ENCODE peak calls at places on chromosome X, in seven cellular contexts. G is H9, Y is endothelial cell of umbilical vein, S is right cardiac atrium, X is Karpas-422, Q is pancreas, A is fibroblast of lung. N is an unnamed sample.

GRCh38 chrX:129144172-129145038 is 378.9 kb downstream of the SMARCA1 start:
- DNase-seq in G (no peak), Q (no peak), S (no peak), X (no peak), Y (no peak), A (peak; percentile 13), N (no peak)

GRCh38 chrX:943035-943434 is 269.4 kb downstream of the CRLF2 start:
- DNase-seq in X (no peak), Y (no peak), S (no peak), A (no peak), Q (no peak), G (no peak), N (no peak)

GRCh38 chrX:149950681-149951080 is 12.4 kb upstream of the EOLA2 start:
- DNase-seq in S (no peak), Y (peak; percentile 62), G (no peak), X (peak; percentile 66), Q (no peak), A (peak; percentile 39), N (no peak)

GRCh38 chrX:18390941-18391538 is 34.4 kb upstream of the CDKL5 start:
- DNase-seq in G (peak; percentile 31), Q (no peak), X (peak; percentile 84), A (peak; percentile 46), Y (peak; percentile 49), S (peak; percentile 82), N (no peak)

GRCh38 chrX:18291006-18291545 is 63.4 kb downstream of the SCML2 start:
- DNase-seq in Y (no peak), A (peak; percentile 14), G (no peak), S (no peak), Q (no peak), X (no peak), N (no peak)

GRCh38 chrX:119539872-119540271 is 25.3 kb downstream of the STEEP1 start:
- DNase-seq in X (peak; percentile 59), Q (no peak), S (no peak), Y (no peak), A (no peak), G (no peak), N (no peak)

GRCh38 chrX:12497832-12498591 is 293.2 kb upstream of the PRPS2 start:
- DNase-seq in S (no peak), X (peak; percentile 81), G (peak; percentile 54), A (no peak), Y (no peak), Q (no peak), N (no peak)

GRCh38 chrX:40085714-40086113 is 12.0 kb downstream of the BCOR start:
- DNase-seq in Y (no peak), A (no peak), X (peak; percentile 48), Q (peak; percentile 63), G (peak; percentile 29), S (no peak), N (no peak)

GRCh38 chrX:54045563-54046228 is 1.4 kb upstream of the PHF8 start:
- DNase-seq in Q (no peak), G (no peak), Y (no peak), X (no peak), S (no peak), A (no peak), N (no peak)

GRCh38 chrX:140507982-140508305 is 3.1 kb upstream of the SOX3 start:
- DNase-seq in A (no peak), X (no peak), G (peak; percentile 86), Y (no peak), S (no peak), Q (peak; percentile 44), N (no peak)

GRCh38 chrX:111519215-111519614 is 7.8 kb downstream of the SERTM2 start:
- DNase-seq in S (no peak), Q (no peak), A (peak; percentile 80), X (no peak), G (no peak), Y (no peak), N (no peak)

GRCh38 chrX:134472041-134472440 is 12.1 kb downstream of the HPRT1 start:
- DNase-seq in Y (no peak), S (no peak), G (no peak), A (no peak), Q (no peak), X (no peak), N (no peak)

GRCh38 chrX:47863187-47863586 is 26.5 kb downstream of the ZNF81 start:
- DNase-seq in Y (peak; percentile 33), A (no peak), X (no peak), S (no peak), Q (no peak), G (no peak), N (no peak)

DNA sequence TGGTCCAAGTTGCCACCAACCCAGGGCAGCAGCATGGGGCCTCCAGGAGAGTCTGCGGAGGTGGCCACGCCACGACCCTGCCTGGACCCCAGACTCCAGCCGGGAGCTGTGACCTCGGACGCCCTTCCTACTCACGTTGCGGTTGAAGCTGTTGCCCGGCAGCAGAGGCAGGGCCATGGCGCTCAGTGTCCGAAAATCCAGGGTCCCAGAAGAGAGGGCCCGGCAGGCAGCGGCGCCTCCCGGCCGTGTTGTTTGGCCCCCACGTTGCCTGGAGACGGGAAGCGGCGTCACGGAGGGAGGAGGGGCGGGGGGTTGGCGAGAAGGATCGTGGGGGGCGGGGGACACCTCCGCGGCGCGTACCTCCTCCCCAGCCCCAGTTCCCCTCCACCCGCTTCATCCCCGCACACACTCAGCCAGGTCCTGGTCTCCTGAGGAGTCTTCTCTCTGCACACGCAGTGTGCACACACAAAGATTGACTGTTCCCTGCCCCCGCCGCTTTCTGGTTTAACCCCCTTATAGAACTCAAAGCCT is at the start of gene EFHC2:
- DNase-seq in G (peak; percentile 38), S (peak; percentile 75), Q (peak; percentile 62), X (no peak), A (peak; percentile 21), Y (peak; percentile 1), N (no peak)
- H3K27ac ChIP-seq in G (no peak within 1 kb of the TSS), S (no peak within 1 kb of the TSS), Q (no peak within 1 kb of the TSS), X (no peak within 1 kb of the TSS), A (peak within 1 kb of the TSS; percentile 43), Y (no peak within 1 kb of the TSS), N (no peak within 1 kb of the TSS)

GRCh38 chrX:148416142-148416541 is 84.3 kb upstream of the AFF2 start:
- DNase-seq in S (no peak), Y (no peak), A (no peak), X (peak; percentile 61), G (no peak), Q (no peak), N (no peak)

GRCh38 chrX:148417934-148418333 is 82.5 kb upstream of the AFF2 start:
- DNase-seq in Y (no peak), A (peak; percentile 56), S (no peak), G (no peak), X (no peak), Q (no peak), N (no peak)

GRCh38 chrX:148422531-148422930 is 77.9 kb upstream of the AFF2 start:
- DNase-seq in G (no peak), S (no peak), A (peak; percentile 46), X (no peak), Y (no peak), Q (no peak), N (no peak)

GRCh38 chrX:148412006-148412405 is 88.4 kb upstream of the AFF2 start:
- DNase-seq in A (peak; percentile 33), X (no peak), S (no peak), Y (no peak), G (no peak), Q (no peak), N (no peak)

GRCh38 chrX:148416931-148417330 is 83.5 kb upstream of the AFF2 start:
- DNase-seq in Y (no peak), Q (no peak), G (no peak), S (no peak), X (no peak), A (peak; percentile 78), N (no peak)
- H3K27ac ChIP-seq in Y (no peak overlapping the region), Q (no peak overlapping the region), G (no peak overlapping the region), S (no peak overlapping the region), X (no peak overlapping the region), A (no peak overlapping the region), N (no peak overlapping the region)

GRCh38 chrX:103363046-103363445 is 6.7 kb downstream of the TCEAL9 start:
- DNase-seq in Q (no peak), G (no peak), A (no peak), Y (no peak), S (no peak), X (no peak), N (no peak)
- H3K27ac ChIP-seq in Q (no peak overlapping the region), G (no peak overlapping the region), A (no peak overlapping the region), Y (no peak overlapping the region), S (no peak overlapping the region), X (no peak overlapping the region), N (no peak overlapping the region)

DNA sequence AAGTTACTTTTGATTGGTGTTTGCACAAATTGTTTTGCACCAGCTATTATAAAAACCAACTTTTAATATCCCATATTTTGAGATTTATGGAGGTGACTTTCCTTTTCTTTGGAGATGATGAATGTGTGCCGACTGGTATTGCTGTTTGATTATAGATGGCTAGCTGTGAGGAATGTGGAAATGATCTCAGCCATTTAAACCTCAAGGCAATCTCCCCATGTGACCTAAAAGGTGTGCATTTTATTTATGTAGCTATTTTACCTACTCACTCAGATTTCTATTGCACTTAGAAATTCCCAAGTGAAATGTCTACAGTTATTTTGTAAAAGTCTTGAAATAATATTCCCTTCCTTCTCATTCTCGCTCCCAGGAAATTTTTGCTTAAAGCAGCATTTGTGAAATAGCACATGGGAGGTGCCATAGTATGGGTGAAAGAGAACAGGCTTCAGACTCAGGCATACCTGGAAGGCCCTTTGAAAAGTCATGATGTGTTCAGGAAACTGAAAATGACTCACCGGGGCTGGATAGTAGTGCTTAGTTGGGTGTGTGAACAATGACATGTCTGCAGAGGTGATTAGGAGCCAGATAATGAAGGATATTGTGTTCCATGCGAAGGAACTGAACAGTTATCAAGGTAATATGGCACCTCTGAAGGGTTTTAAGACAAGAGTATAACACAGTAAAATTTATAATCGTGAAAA is 247.6 kb downstream of the CBLL2 start:
- DNase-seq in G (no peak), Y (peak; percentile 28), Q (no peak), S (no peak), X (no peak), A (peak; percentile 4), N (peak; percentile 68)
- H3K27ac ChIP-seq in G (no peak overlapping the region), Y (no peak overlapping the region), Q (no peak overlapping the region), S (no peak overlapping the region), X (no peak overlapping the region), A (no peak overlapping the region), N (peak overlapping the region; percentile 88)

DNA sequence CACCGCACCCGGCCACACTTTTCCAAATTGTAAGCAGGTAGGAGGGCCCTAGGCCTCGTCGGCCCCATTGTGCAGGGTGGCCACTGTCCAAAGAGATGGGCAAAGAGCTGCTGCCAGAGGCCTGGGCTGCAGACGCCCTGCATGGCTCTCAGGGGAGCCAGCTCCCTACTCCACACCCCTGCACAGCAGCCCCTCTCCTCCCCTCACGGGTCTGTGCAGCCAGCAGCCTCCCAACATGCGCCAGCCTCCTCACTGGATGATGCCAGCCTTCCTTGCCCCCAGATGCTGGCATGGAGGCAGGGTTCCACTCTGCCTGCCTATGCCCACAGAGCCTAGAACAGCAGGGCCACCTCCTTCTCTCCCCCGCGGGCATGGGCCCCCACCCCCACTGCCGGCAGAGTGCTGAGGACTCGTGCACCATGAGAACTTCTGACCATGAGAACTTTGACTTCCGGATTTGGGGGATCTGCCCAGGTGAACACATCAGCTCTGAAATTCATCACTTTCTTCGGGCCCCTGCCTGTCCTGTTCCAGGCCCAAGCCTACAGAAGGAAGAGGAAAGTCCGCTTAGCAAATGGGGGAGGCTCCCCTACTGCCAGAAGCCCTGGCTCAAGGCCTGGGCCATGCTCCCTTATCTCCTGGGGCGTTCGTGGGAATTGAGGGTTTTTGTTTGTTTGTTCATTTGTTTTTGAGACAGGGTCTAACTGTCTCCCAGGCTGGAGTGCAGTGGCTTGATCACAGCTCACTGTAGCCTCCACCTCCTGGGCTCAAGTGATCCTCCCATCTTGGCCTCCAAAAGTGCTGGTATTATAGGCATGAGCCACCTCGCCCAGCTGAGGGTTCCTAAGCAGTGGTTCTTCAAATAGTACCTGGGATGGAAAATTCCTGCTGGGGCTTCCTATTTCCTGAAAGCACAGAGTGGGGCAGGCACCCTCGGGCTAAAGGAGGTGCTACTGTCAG is 8.0 kb downstream of the IRAK1 start:
- DNase-seq in X (no peak), S (no peak), G (no peak), Q (peak; percentile 57), Y (no peak), A (no peak), N (no peak)
- H3K27ac ChIP-seq in X (no peak overlapping the region), S (no peak overlapping the region), G (no peak overlapping the region), Q (peak overlapping the region; percentile 55), Y (no peak overlapping the region), A (no peak overlapping the region), N (no peak overlapping the region)

N was measured in epithelial cell of prostate.